ENCODE peak calls at places on chromosome 18, in eight cellular contexts. A is sigmoid colon, P is GM12878, Q is esophagus muscularis mucosa, W is prostate gland, C is stomach, G is transverse colon, E is K562. V is an unnamed sample.
A peak's percentile ranks its signal among the peaks of the same experiment; 100 is the strongest.

GRCh38 chr18:34697891-34698290 is 12.2 kb upstream of the DTNA start:
- DNase-seq in Q (no peak), W (no peak), E (no peak), G (no peak), P (no peak), C (no peak), A (no peak), V (no peak)

GRCh38 chr18:76565238-76566173 is 70.5 kb upstream of the ZNF516 start:
- DNase-seq in Q (peak; percentile 94), P (no peak), A (peak; percentile 90), W (peak; percentile 76), E (peak; percentile 15), C (peak; percentile 66), G (peak; percentile 57), V (peak; percentile 91)

GRCh38 chr18:48889115-48889941 is 61.4 kb downstream of the SMAD7 start:
- DNase-seq in E (no peak), Q (no peak), G (no peak), C (peak; percentile 35), W (no peak), A (peak; percentile 69), P (no peak), V (no peak)

GRCh38 chr18:48711651-48712486 is 173.0 kb downstream of the CTIF start:
- DNase-seq in E (peak; percentile 21), Q (no peak), A (no peak), W (no peak), G (peak; percentile 20), P (no peak), C (no peak), V (no peak)

GRCh38 chr18:61854578-61854977 is 38.2 kb downstream of the RNF152 start:
- DNase-seq in Q (no peak), G (no peak), A (no peak), P (no peak), W (no peak), C (no peak), E (no peak), V (no peak)

GRCh38 chr18:47799376-47799775 is 131.1 kb downstream of the SMAD2 start:
- DNase-seq in E (no peak), A (no peak), P (no peak), G (no peak), Q (peak; percentile 62), C (no peak), W (no peak), V (no peak)

GRCh38 chr18:77765468-77765867 is 515.8 kb downstream of the GALR1 start:
- DNase-seq in E (no peak), G (peak; percentile 12), A (no peak), W (peak; percentile 10), P (no peak), Q (peak; percentile 72), C (no peak), V (no peak)

GRCh38 chr18:3248670-3249359 is 1.2 kb downstream of the MYL12A start:
- DNase-seq in W (peak; percentile 49), Q (no peak), P (no peak), G (peak; percentile 57), E (no peak), C (no peak), A (no peak), V (peak; percentile 50)

GRCh38 chr18:29041976-29042375 is 865.0 kb upstream of the CDH2 start:
- DNase-seq in P (no peak), Q (no peak), W (no peak), G (no peak), A (no peak), E (no peak), C (no peak), V (no peak)

GRCh38 chr18:23134780-23135678 is at the start of gene CABLES1:
- DNase-seq in E (peak; percentile 33), G (peak; percentile 56), W (peak; percentile 43), A (peak; percentile 84), Q (no peak), P (no peak), C (peak; percentile 82), V (peak; percentile 95)
- H3K27ac ChIP-seq in E (no peak within 1 kb of the TSS), G (peak within 1 kb of the TSS; percentile 78), W (peak within 1 kb of the TSS; percentile 66), A (peak within 1 kb of the TSS; percentile 79), Q (peak within 1 kb of the TSS; percentile 62), P (peak within 1 kb of the TSS; percentile 71), C (peak within 1 kb of the TSS; percentile 93), V (peak within 1 kb of the TSS; percentile 80)

DNA sequence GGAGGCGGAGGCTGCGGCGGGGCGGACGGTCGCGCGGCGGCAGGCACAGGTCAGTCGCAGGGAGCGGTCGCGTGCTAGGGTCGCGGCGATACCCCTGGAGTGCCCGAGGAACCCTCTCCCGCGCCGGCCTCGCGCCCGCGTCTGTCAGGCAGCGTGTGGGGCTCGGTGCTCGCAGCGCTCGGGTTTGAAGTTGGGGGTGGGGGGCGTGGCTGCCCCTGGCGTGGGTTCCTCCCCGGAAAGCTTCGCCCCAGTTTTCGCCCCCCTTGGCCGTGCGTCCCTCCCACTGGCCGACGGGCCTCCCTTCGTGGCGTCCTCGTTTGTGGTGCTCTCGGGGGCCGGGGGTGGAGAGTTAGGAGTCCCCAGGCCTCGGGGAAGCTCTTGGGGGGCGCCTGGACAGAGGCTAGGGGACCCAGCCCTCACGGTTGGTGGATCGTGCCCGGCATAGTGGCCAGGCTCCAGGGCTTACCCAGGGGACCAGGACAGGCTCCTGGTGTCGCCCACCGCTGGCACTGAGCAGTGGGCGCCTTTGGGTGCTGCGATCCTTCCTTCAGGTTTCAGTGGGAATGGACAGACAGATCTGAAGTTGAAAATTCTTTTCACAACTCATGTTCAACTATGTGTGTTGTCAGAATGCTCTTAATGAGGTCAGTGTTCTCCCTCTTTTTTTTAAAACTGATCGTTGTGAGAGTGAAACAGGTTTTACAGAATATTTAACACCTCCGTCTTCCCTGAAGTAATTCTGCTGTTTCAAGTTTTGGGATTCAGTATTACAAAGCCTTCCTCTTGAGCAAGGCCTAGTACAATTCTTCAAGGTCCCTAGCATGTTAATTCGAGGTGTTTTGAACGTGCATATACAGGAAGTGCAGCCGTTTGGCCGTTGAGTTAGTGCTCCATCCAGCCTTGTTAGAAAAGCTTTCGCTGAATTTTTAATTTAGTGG is 599 bp downstream of the RALBP1 start:
- DNase-seq in W (peak; percentile 38), A (no peak), C (no peak), Q (no peak), G (no peak), P (no peak), E (peak; percentile 86), V (peak; percentile 61)
- TF ChIP-seq POLR2AphosphoS5 in W (peak; percentile 12), A (no peak), C (no peak), Q (no peak), G (no peak), P (peak; percentile 57), E (no peak), V (no peak)

DNA sequence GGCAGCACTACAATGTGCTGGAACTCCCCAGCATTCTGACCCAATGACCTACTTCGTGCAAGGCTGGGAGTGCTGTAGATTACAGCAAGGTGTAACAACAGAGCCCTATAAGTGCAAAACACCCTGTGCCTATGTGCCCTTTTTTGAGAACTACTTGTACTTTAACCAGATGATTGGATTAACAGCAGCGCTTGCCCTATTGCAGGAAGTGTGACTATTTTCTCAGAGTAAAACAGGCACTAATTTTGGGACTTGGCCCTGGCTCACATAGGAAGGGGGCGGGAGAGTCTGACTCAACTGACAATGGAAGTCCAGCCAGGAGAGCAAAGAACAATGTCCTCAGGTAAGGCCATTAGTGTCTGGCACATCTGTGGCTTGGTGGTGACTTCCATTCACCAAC is 35.6 kb upstream of the RNF125 start:
- DNase-seq in E (no peak), Q (no peak), G (peak; percentile 45), A (no peak), W (no peak), C (peak; percentile 28), P (no peak), V (no peak)
- TF ChIP-seq POLR2A in E (no peak), Q (no peak), G (no peak), A (no peak), W (no peak), C (no peak), P (no peak), V (no peak)

DNA sequence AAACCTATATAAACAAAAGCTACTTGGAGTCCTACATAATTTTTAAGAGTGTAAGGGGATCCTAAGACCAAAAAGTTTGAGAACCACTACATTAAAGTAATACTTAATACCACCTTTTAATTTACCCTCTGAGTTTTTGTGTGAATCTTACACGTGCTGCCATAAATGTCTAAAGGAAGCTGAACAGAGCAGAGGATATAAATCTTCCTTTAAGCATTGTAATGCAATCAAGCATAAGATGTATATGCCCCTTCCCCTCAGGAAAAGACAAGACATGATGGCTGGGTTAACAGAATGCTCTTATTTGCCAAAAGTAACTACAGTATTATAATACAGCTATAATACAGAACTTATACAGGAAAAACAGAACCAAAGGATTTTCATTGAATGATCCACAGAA is 2.9 kb downstream of the ESCO1 start:
- DNase-seq in W (no peak), G (no peak), P (no peak), E (no peak), A (no peak), Q (no peak), C (no peak), V (no peak)
- H3K27ac ChIP-seq in W (no peak overlapping the region), G (no peak overlapping the region), P (no peak overlapping the region), E (peak overlapping the region; percentile 8), A (no peak overlapping the region), Q (no peak overlapping the region), C (no peak overlapping the region), V (no peak overlapping the region)

DNA sequence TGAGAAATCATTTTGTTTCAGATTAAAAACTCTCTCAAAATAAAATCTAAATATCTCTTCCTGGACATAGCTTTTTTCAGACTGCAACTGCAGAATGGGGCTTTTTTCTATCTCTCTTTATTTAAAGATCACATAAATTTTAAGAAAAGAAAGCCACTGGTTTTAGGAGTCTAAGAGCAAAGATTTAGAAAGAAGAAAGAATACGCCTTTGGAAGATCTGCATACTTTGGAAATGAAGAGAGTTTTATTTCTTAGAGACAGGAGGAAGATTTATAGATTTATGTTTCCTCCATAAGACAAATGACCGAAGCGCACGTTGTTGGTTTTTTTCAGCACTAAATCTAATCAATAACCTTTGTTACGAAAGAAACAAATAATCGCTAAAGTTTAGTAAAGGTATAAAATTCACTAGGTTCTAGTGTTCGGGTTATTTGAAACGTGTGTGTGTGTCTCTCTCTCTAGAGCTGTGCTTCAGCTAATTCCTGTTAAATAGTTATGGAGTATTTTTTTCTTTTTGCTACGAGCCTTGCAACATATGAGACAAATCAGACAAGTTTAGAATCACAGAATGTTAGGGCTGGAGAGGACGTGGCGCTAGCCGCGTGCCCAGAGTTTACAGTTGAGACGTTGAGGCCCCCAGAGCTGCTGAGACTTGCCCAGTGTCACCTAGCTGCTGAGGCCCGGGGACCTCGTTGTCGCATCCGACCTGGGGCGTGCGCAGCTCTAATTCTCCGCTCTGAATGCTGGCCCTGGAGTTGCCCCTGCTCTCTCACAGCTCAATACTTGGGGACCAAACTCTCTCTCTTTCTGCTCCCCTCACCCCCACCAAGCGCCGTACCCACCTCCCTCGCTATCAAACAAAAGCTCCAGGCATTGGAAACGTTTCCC is 69.8 kb downstream of the CTAGE1 start:
- DNase-seq in A (no peak), P (no peak), G (peak; percentile 42), W (peak; percentile 36), E (no peak), C (no peak), Q (peak; percentile 90), V (no peak)
- TF ChIP-seq POLR2AphosphoS5 in A (no peak), P (no peak), G (no peak), W (no peak), E (no peak), C (no peak), Q (no peak), V (no peak)

V was measured in upper lobe of left lung.